ENCODE peak calls at places on chromosomes 16 and 17, in six cellular contexts. G is ascending aorta, E is fibroblast of mammary gland, S is AG09319, A is Peyer's patch, D is heart left ventricle. L is an unnamed sample.

GRCh38 chr17:5557485-5557884 is 26.8 kb downstream of the NLRP1 start:
- DNase-seq in G (no peak), E (peak; percentile 58), S (no peak), A (no peak), D (no peak), L (no peak)

GRCh38 chr16:51621610-51622009 is 470.5 kb upstream of the SALL1 start:
- DNase-seq in G (no peak), E (peak; percentile 49), S (no peak), A (no peak), D (no peak), L (no peak)

GRCh38 chr16:35713762-35714650 is 2254.6 kb downstream of the TP53TG3F start:
- DNase-seq in G (no peak), E (no peak), S (no peak), A (no peak), D (peak; percentile 19), L (no peak)

GRCh38 chr16:11020792-11021440 is 76.6 kb downstream of the CLEC16A start:
- DNase-seq in G (no peak), E (no peak), S (no peak), A (no peak), D (no peak), L (no peak)

GRCh38 chr17:78231991-78232759 is 744 bp downstream of the TMEM235 start:
- DNase-seq in G (no peak), E (no peak), S (no peak), A (no peak), D (no peak), L (no peak)

GRCh38 chr17:28227278-28228108 is 91.5 kb upstream of the TMEM97 start:
- DNase-seq in G (no peak), E (peak; percentile 19), S (no peak), A (peak; percentile 78), D (no peak), L (peak; percentile 84)

GRCh38 chr16:67551091-67551490 is 11.2 kb upstream of the CTCF start:
- DNase-seq in G (no peak), E (no peak), S (no peak), A (no peak), D (no peak), L (no peak)

GRCh38 chr17:77107506-77108433 is 33.0 kb upstream of the SEC14L1 start:
- DNase-seq in G (no peak), E (no peak), S (no peak), A (no peak), D (no peak), L (no peak)

GRCh38 chr16:81581107-81581506 is 136.5 kb downstream of the CMIP start:
- DNase-seq in G (no peak), E (no peak), S (no peak), A (no peak), D (no peak), L (no peak)

GRCh38 chr16:57624806-57625500 is 3.5 kb upstream of the ADGRG1 start:
- DNase-seq in G (no peak), E (no peak), S (no peak), A (no peak), D (peak; percentile 40), L (no peak)

GRCh38 chr17:2122641-2123302 is 67.9 kb downstream of the HIC1 start:
- DNase-seq in G (peak; percentile 17), E (peak; percentile 73), S (peak; percentile 68), A (peak; percentile 54), D (peak; percentile 40), L (no peak)

GRCh38 chr16:12300946-12301500 is 324.5 kb downstream of the SNX29 start:
- DNase-seq in G (no peak), E (no peak), S (no peak), A (no peak), D (no peak), L (no peak)

GRCh38 chr16:12308060-12308459 is 331.5 kb downstream of the SNX29 start:
- DNase-seq in G (no peak), E (no peak), S (no peak), A (no peak), D (no peak), L (no peak)

GRCh38 chr16:12305081-12305596 is 328.6 kb downstream of the SNX29 start:
- DNase-seq in G (no peak), E (no peak), S (no peak), A (no peak), D (no peak), L (no peak)

GRCh38 chr16:12303649-12304048 is 327.1 kb downstream of the SNX29 start:
- DNase-seq in G (no peak), E (peak; percentile 25), S (no peak), A (no peak), D (no peak), L (no peak)

GRCh38 chr16:12305847-12306246 is 329.3 kb downstream of the SNX29 start:
- DNase-seq in G (no peak), E (no peak), S (no peak), A (no peak), D (no peak), L (no peak)
- TF ChIP-seq CTCF in G (no peak), E (no peak), S (no peak), A (no peak), D (no peak), L (no peak)

GRCh38 chr16:75130150-75130771 is 13.7 kb upstream of the LDHD start:
- DNase-seq in G (no peak), E (no peak), S (no peak), A (no peak), D (no peak), L (no peak)
- TF ChIP-seq CTCF in G (no peak), E (no peak), S (no peak), A (no peak), D (peak; percentile 37), L (no peak)

GRCh38 chr17:75295220-75296158 is 6.3 kb upstream of the SLC25A19 start:
- DNase-seq in G (no peak), E (no peak), S (no peak), A (no peak), D (no peak), L (no peak)
- TF ChIP-seq CTCF in G (no peak), E (no peak), S (no peak), A (no peak), D (no peak), L (no peak)

DNA sequence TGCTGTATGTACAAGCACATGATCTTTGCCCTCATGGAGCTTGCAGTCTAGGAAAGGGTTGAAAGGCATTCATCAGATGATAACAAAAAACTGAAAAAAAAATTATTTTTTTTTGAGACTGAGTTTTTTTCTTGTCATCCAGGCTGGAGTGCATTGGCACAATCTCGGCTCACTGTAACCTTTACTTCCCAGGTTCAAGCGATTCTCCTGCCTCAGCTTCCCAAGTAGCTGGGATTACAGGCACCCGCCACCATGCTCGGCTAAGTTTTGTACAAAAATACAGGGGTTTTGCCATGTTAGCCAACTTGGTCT is 38.7 kb upstream of the BCAS3 start:
- DNase-seq in G (no peak), E (no peak), S (no peak), A (no peak), D (no peak), L (no peak)
- TF ChIP-seq CTCF in G (no peak), E (no peak), S (no peak), A (no peak), D (no peak), L (no peak)

GRCh38 chr16:87383522-87384161 is at the start of gene FBXO31:
- DNase-seq in G (no peak), E (peak; percentile 90), S (peak; percentile 89), A (peak; percentile 93), D (peak; percentile 87), L (peak; percentile 98)

GRCh38 chr16:87384162-87384999 is 805 bp upstream of the FBXO31 start:
- DNase-seq in G (no peak), E (no peak), S (no peak), A (peak; percentile 76), D (peak; percentile 65), L (no peak)

GRCh38 chr16:87380403-87380802 is 3.2 kb downstream of the FBXO31 start:
- DNase-seq in G (no peak), E (no peak), S (no peak), A (no peak), D (no peak), L (no peak)

GRCh38 chr16:87382023-87382785 is 1.4 kb downstream of the FBXO31 start:
- DNase-seq in G (no peak), E (no peak), S (no peak), A (no peak), D (no peak), L (no peak)

DNA sequence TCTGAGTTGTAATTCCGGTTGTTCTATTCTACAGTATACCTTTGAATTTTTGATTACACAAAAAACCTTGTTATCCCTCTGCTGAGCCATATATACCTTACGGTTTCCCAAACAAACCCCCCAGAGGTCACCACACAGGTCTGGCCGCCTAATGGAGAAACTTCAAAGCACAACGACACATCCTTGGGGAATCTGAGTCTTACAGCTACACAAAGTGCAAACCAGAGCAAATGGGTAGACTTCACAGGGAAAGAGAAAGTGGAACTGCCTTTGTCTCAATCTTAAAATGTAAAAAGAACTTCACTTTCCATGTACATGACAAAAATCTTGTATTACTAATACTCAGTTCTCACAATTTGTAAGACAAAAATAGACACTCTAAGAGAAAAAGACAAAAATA is 2.7 kb downstream of the FBXO31 start:
- DNase-seq in G (no peak), E (peak; percentile 53), S (no peak), A (no peak), D (no peak), L (no peak)
- TF ChIP-seq CTCF in G (no peak), E (no peak), S (no peak), A (peak; percentile 25), D (no peak), L (no peak)

DNA sequence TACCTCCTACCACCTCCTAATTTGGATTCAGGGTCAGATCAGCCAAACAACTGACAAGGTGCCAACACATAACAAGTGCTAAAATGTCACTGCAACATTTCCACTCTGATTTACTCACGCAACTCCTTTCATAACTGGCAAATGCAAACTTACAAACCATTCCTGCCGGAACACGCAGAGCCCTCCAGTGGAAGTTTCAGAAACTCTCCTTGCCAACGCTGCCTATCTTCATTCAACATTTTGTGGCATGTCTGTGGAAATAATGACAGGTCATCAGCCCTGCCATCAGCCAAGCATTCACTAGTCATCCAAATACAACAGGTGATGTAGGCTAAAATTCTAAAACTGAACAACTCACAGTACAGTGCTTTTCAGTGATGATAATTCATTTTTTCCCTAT is 37.7 kb upstream of the OR3A1 start:
- DNase-seq in G (no peak), E (no peak), S (no peak), A (no peak), D (no peak), L (no peak)
- TF ChIP-seq CTCF in G (no peak), E (no peak), S (no peak), A (no peak), D (peak; percentile 4), L (no peak)

DNA sequence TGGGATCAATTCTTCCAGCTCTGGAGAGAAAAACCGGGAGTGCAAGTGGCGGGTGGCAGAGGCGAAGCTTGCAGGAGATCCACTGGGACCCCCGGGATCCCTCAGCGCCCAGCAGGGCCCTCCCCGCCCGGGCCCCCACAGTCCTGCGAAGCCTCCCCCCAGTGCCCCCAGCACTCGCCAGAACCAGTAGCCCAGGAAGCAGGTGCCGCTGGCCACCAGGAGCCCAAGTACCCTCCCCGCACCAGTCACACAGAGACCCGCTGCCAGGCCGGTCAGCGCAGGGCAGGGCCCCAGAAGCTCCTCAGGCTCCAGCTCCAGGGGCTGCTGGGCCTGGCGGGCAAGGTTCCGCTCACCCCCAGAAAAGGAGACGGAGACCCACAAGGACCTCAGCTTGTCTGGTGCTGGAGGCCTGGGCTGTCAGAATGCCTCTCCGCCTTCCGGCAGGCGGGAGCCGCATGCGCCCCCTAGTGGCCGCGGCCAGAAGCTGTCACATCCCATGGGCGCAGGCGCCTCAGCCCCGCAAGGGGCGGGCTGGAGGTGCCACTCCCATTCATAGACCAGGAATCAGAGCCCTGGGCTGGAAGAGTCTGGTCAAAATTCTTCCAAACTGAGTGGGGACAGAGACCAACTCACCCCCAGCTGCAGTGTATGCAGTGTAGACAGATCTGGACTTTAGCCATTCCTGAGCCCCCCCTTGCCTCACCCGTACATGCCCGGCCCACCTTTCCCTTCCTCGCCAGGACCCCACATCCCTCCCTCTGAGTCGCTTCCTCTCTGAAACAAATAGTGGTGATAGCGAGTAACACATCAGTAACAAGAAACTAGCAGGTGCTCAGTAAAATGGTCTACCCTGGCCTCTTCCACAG is 1002.3 kb downstream of the KCNJ18 start:
- DNase-seq in G (no peak), E (no peak), S (no peak), A (no peak), D (no peak), L (no peak)
- TF ChIP-seq CTCF in G (no peak), E (no peak), S (peak; percentile 2), A (no peak), D (no peak), L (peak; percentile 23)

L was measured in type B pancreatic cell.